ENCODE peak calls at places on chromosomes 1 and 21, in four cellular contexts. C, Z, R and Q are unnamed samples.
A peak's percentile ranks its signal among the peaks of the same experiment; 100 is the strongest.

GRCh38 chr1:236161230-236161629 is 18.9 kb downstream of the GPR137B start:
- DNase-seq in C (no peak), Z (no peak), R (no peak), Q (no peak)

GRCh38 chr1:227059076-227059475 is 119.0 kb downstream of the COQ8A start:
- DNase-seq in C (no peak), Z (no peak), R (no peak), Q (no peak)

GRCh38 chr1:7303554-7304347 is 467.3 kb upstream of the VAMP3 start:
- DNase-seq in C (peak; percentile 39), Z (no peak), R (no peak), Q (no peak)

GRCh38 chr1:9231648-9232332 is 2.8 kb upstream of the H6PD start:
- DNase-seq in C (no peak), Z (no peak), R (no peak), Q (no peak)

GRCh38 chr1:15116966-15117365 is 36.6 kb upstream of the TMEM51 start:
- DNase-seq in C (no peak), Z (no peak), R (no peak), Q (no peak)

GRCh38 chr1:6392880-6393399 is 627 bp downstream of the ACOT7 start:
- DNase-seq in C (no peak), Z (no peak), R (peak; percentile 88), Q (no peak)

GRCh38 chr21:36769051-36769867 is 70.3 kb downstream of the SIM2 start:
- DNase-seq in C (no peak), Z (no peak), R (no peak), Q (no peak)

GRCh38 chr1:221023482-221023881 is 144.2 kb downstream of the HLX start:
- DNase-seq in C (no peak), Z (no peak), R (no peak), Q (no peak)

GRCh38 chr1:230979952-230980351 is 1.1 kb downstream of the ARV1 start:
- DNase-seq in C (no peak), Z (no peak), R (no peak), Q (no peak)

GRCh38 chr1:219350172-219350571 is 176.5 kb downstream of the LYPLAL1 start:
- DNase-seq in C (no peak), Z (no peak), R (no peak), Q (no peak)

GRCh38 chr1:180265201-180265600 is 35.1 kb downstream of the LHX4 start:
- DNase-seq in C (no peak), Z (no peak), R (no peak), Q (no peak)

GRCh38 chr1:5926686-5927435 is 65.4 kb downstream of the NPHP4 start:
- DNase-seq in C (no peak), Z (no peak), R (no peak), Q (no peak)

GRCh38 chr1:62875676-62876075 is 91.7 kb downstream of the ATG4C start:
- DNase-seq in C (no peak), Z (no peak), R (no peak), Q (no peak)

GRCh38 chr1:56908619-56909340 is 54.2 kb downstream of the C8A start:
- DNase-seq in C (no peak), Z (peak; percentile 82), R (no peak), Q (no peak)

GRCh38 chr1:164771568-164772350 is 212.8 kb downstream of the PBX1 start:
- DNase-seq in C (peak; percentile 76), Z (no peak), R (no peak), Q (no peak)

GRCh38 chr1:154626456-154627246 is 18.7 kb upstream of the ADAR start:
- DNase-seq in C (peak; percentile 13), Z (peak; percentile 32), R (no peak), Q (no peak)

GRCh38 chr1:107623431-107623830 is 341.5 kb downstream of the VAV3 start:
- DNase-seq in C (no peak), Z (no peak), R (no peak), Q (no peak)

GRCh38 chr21:25903599-25903998 is 168.8 kb downstream of the GABPA start:
- DNase-seq in C (no peak), Z (no peak), R (no peak), Q (peak; percentile 33)

GRCh38 chr1:212635141-212635601 is 26.6 kb downstream of the ATF3 start:
- DNase-seq in C (no peak), Z (no peak), R (no peak), Q (peak; percentile 13)

GRCh38 chr1:53619811-53620619 is 118.9 kb downstream of the GLIS1 start:
- DNase-seq in C (no peak), Z (no peak), R (no peak), Q (no peak)

GRCh38 chr1:212749924-212750535 is 41.5 kb downstream of the NSL1 start:
- DNase-seq in C (peak; percentile 77), Z (peak; percentile 55), R (peak; percentile 67), Q (peak; percentile 51)

GRCh38 chr1:231808990-231809389 is 182.4 kb downstream of the DISC1 start:
- DNase-seq in C (no peak), Z (no peak), R (no peak), Q (no peak)

GRCh38 chr1:234866007-234866866 is 256.3 kb upstream of the IRF2BP2 start:
- DNase-seq in C (peak; percentile 37), Z (peak; percentile 81), R (peak; percentile 86), Q (no peak)

GRCh38 chr1:38818706-38819439 is 40.7 kb downstream of the RRAGC start:
- DNase-seq in C (no peak), Z (no peak), R (no peak), Q (no peak)

GRCh38 chr1:22450421-22451021 is 1.1 kb upstream of the ZBTB40 start:
- DNase-seq in C (no peak), Z (peak; percentile 87), R (no peak), Q (no peak)

GRCh38 chr1:78673120-78673519 is 23.5 kb downstream of the IFI44 start:
- DNase-seq in C (peak; percentile 0), Z (peak; percentile 11), R (no peak), Q (no peak)

GRCh38 chr1:55827350-55827749 is 612.2 kb upstream of the USP24 start:
- DNase-seq in C (peak; percentile 18), Z (peak; percentile 9), R (no peak), Q (no peak)

GRCh38 chr1:234616644-234617043 is 6.7 kb upstream of the IRF2BP2 start:
- DNase-seq in C (no peak), Z (peak; percentile 74), R (no peak), Q (no peak)

GRCh38 chr21:21897275-21897883 is 899.2 kb downstream of the NCAM2 start:
- DNase-seq in C (no peak), Z (no peak), R (no peak), Q (no peak)

DNA sequence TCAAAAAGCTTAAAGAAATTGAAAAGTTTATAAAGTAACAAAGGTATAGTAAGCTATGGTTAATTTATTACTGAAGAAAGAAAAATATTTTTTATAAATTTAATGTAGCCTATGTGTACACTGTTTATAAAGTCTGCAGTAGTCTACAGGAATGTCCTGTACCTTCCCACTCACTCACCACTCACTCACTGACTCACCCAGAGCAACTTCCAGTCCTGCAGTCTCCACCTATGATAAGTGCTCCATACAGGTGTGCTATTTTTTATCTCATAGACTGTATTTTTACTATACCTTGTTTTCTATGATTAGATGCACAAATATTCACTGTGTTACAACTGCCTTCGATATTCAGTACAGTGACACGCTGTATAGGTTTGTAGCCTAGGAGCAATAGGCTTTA is 106.6 kb downstream of the NR5A2 start:
- DNase-seq in C (no peak), Z (no peak), R (no peak), Q (no peak)
- TF ChIP-seq POLR2AphosphoS2 in C (no peak), Z (no peak), R (no peak), Q (no peak)

GRCh38 chr1:84692391-84692790 is 2.1 kb upstream of the SSX2IP start:
- DNase-seq in C (no peak), Z (no peak), R (no peak), Q (no peak)
- TF ChIP-seq POLR2AphosphoS2 in C (no peak), Z (no peak), R (no peak), Q (no peak)

DNA sequence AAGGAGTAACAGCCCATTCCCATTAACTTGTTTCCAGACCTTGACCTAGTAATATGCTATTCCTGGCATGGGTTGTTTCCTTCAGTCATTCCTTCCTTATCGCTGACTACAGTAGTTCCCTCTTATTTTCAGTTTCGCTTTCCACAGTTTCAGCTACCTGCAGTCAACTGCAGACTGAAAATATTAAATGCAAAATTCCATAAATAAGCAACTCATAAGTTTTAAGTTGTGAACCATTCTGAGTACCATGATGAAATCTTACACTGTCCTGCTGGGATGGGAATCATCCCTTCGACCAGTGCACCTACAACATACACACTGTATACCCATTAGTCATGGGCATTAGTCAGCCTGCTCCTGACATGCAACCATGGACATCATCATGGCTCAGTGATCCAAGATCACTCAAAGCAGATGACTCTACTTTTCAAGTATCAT is 66.7 kb downstream of the CCDC30 start:
- DNase-seq in C (peak; percentile 38), Z (no peak), R (no peak), Q (no peak)
- TF ChIP-seq POLR2AphosphoS2 in C (no peak), Z (no peak), R (no peak), Q (no peak)

DNA sequence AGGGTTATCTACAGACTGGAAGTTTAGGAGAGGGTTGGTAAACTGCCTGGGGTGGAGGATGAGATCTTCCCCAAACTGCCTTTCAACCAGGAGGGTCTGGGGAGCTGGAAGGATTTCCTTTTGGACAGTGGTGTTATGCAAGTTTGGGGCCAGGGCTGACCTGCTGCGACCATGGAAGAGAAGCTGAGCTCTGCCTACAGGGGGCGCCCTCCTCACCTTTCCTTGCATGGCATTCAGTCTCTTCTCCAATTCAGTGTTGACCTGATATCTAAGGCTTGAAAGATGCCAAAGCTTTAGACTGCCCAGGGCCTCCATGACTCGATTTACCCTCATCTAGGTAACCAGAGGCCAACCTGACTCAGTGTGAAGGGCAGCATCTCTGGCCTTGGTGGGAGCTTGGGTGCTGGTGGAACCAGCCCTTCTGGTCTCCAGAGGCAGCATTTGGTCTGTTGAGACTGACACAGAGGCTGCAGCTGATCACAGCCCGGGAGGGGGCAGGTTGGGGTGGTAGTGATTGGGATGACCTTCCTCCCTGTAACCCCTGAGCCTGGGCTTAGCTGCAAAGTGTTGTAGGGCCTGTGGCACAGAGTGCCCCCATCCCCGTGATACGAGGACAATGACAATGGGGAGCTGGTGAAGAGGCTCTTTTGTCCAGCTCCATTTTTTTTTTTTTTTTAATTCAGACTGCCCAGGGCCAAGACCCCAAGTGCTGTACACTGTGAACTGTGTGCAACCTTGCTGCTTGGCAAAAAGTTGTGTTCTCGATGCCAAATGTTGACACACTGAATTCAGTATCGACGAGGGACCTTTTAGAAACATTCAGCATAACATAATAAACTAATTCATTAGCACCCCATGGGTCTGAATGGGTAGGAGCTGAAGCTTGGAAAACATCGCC is 169.9 kb downstream of the GRIK3 start:
- DNase-seq in C (no peak), Z (no peak), R (peak; percentile 76), Q (no peak)
- TF ChIP-seq POLR2AphosphoS2 in C (no peak), Z (no peak), R (no peak), Q (no peak)

GRCh38 chr1:3126756-3127718 is 58.0 kb downstream of the PRDM16 start:
- DNase-seq in C (no peak), Z (no peak), R (no peak), Q (no peak)
- TF ChIP-seq POLR2AphosphoS2 in C (no peak), Z (no peak), R (no peak), Q (no peak)

GRCh38 chr1:160646711-160647328 is at the start of gene SLAMF1:
- DNase-seq in C (no peak), Z (no peak), R (no peak), Q (peak; percentile 95)
- TF ChIP-seq POLR2AphosphoS2 in C (no peak), Z (no peak), R (no peak), Q (peak; percentile 68)